ENCODE peak calls at places on chromosome 16, in six cellular contexts. F is heart left ventricle, P is transverse colon, O is testis, R is stomach, B is thyroid gland. W is an unnamed sample.

GRCh38 chr16:14641877-14642276 is 9.1 kb downstream of the BFAR start:
- DNase-seq in B (no peak), P (no peak), R (no peak), F (no peak), O (no peak), W (no peak)

GRCh38 chr16:69105501-69106361 is at the start of gene HAS3:
- DNase-seq in P (peak), O (peak), F (peak), B (peak), R (peak), W (peak)

GRCh38 chr16:75385507-75386152 is 47.7 kb downstream of the CFDP1 start:
- DNase-seq in F (peak), P (no peak), B (no peak), O (no peak), R (no peak), W (peak)

GRCh38 chr16:22386976-22387375 is 12.6 kb upstream of the CDR2 start:
- DNase-seq in B (no peak), F (no peak), R (no peak), O (no peak), P (no peak), W (no peak)

GRCh38 chr16:71555230-71555891 is 21.5 kb downstream of the TAT start:
- DNase-seq in B (no peak), F (no peak), P (no peak), R (no peak), O (no peak), W (no peak)

GRCh38 chr16:56636616-56637413 is 1.7 kb upstream of the MT1A start:
- DNase-seq in B (no peak), P (no peak), R (no peak), F (no peak), O (no peak), W (no peak)

GRCh38 chr16:1176280-1176897 is 23.5 kb downstream of the CACNA1H start:
- DNase-seq in F (no peak), P (no peak), O (no peak), R (no peak), B (no peak), W (no peak)

GRCh38 chr16:4494746-4495490 is 18.7 kb downstream of the HMOX2 start:
- DNase-seq in R (no peak), O (no peak), F (no peak), P (no peak), B (no peak), W (no peak)

GRCh38 chr16:61792194-61792904 is 243.9 kb downstream of the CDH8 start:
- DNase-seq in P (no peak), O (no peak), F (no peak), R (no peak), B (no peak), W (no peak)

GRCh38 chr16:67959520-67959919 is 8.9 kb downstream of the SLC12A4 start:
- DNase-seq in F (peak), O (peak), B (no peak), P (peak), R (no peak), W (no peak)

GRCh38 chr16:78523212-78523995 is 423.9 kb downstream of the WWOX start:
- DNase-seq in P (no peak), R (no peak), F (no peak), O (no peak), B (no peak), W (no peak)

GRCh38 chr16:15538484-15538883 is 104.1 kb downstream of the BMERB1 start:
- DNase-seq in F (no peak), P (no peak), B (no peak), O (no peak), R (no peak), W (no peak)

GRCh38 chr16:72857841-72858594 is 189.9 kb downstream of the ZFHX3 start:
- DNase-seq in O (no peak), B (no peak), F (no peak), R (no peak), P (no peak), W (no peak)
- H3K27ac ChIP-seq in O (peak), B (peak), F (no peak), R (peak), P (peak), W (peak)

GRCh38 chr16:2212362-2213324 is 2.0 kb upstream of the BRICD5 start:
- DNase-seq in F (no peak), R (peak), O (peak), P (no peak), B (peak), W (peak)

GRCh38 chr16:2211923-2212347 is 1.3 kb upstream of the BRICD5 start:
- DNase-seq in F (no peak), B (no peak), P (no peak), O (peak), R (no peak), W (no peak)

GRCh38 chr16:2214721-2214970 is at the start of gene PGP:
- DNase-seq in F (no peak), P (no peak), O (no peak), R (no peak), B (no peak), W (no peak)

GRCh38 chr16:2216330-2216729 is 1.7 kb upstream of the PGP start:
- DNase-seq in F (no peak), O (no peak), R (no peak), B (no peak), P (no peak), W (no peak)

GRCh38 chr16:2213817-2214720 is 571 bp downstream of the PGP start:
- DNase-seq in O (no peak), R (no peak), P (no peak), F (no peak), B (no peak), W (no peak)
- TF ChIP-seq POLR2A in O (no peak), R (no peak), P (no peak), F (no peak), B (no peak), W (no peak)

GRCh38 chr16:27232875-27233605 is 29.7 kb downstream of the KDM8 start:
- DNase-seq in B (no peak), O (no peak), P (no peak), F (no peak), R (no peak), W (no peak)
- H3K27ac ChIP-seq in B (no peak), O (no peak), P (peak), F (no peak), R (no peak), W (no peak)

DNA sequence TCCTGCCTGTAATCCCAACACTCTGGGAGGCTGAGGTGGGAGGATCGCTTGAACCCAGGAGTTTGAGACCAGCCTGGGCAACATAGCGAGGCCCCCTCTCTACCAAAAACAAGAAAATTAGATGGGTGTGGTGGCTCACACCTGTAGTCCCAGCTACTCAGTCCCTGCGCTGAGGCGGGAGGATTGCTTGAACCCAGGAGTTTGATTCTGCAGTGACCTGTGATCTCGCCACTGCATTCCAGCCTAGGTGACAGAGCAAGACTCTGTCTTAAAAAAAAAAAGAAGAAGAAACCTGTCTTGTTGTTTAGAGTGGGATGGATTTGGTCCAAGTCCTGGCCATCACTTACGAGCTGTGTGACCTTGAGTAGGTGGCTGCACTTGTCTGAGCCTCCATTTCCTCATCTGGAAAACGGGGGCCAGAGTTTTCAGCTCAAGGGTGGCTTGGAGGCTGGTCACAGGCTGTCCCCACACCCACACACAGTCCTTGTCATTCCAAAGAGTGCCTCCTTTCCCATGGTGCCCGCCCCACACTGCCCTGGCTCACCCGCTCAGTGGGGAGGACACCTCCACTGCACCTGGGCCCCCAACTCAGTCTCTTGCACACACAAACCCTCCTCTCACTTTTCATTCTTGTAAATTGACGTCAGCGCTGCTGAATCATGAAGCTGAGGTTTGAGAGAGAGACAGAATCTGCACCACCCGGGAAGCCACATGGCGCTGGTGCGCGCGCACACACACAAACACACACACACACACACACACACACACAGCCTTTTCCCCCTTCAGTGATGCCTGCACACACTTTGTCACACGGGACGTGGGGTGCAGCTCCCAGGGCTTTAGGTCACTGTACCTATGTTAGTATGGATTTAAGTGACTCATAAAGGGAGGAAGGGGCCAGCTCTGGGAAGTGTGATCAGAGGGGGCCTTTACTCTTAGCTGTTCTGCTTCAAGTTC is 4.2 kb downstream of the SOCS1 start:
- DNase-seq in O (no peak), B (no peak), R (peak), F (no peak), P (peak), W (no peak)
- TF ChIP-seq POLR2A in O (no peak), B (no peak), R (no peak), F (no peak), P (no peak), W (no peak)

GRCh38 chr16:49128740-49129139 is 152.9 kb downstream of the CBLN1 start:
- DNase-seq in R (no peak), B (no peak), F (no peak), P (no peak), O (no peak), W (no peak)
- H3K27ac ChIP-seq in R (no peak), B (no peak), F (no peak), P (no peak), O (no peak), W (no peak)

DNA sequence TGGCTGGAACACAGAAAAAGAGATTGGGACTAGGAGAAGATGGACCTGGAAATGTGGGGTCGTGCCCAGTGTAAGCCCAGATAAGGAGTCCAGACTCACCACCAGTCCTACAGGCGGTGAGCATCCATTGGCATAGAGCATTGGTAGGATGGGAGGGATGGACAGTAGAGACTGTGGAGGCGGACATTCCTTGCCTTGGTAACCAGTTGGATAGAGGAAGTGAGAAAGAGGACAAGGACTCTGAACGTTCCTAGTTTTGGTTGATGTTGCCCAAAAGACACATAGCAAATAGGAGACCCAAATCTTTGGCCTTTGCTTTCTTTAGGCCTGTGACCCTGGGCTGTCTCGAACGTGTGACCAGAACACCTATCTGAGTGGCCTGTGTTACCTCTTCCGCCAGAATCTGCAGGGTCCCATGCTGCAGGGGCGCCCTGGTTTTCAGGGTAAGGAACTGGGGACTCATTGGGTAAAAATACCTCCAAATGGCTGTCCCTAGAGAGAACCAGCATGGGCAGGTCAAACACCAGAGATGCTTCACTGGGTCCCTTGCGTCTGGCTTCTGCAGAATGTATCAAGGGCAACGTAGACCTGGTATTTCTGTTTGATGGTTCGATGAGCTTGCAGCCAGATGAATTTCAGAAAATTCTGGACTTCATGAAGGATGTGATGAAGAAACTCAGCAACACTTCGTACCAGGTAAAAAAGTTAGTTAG is 6.4 kb downstream of the ITGAL start:
- DNase-seq in B (no peak), R (no peak), O (no peak), F (no peak), P (no peak), W (no peak)
- TF ChIP-seq POLR2A in B (no peak), R (no peak), O (no peak), F (no peak), P (no peak), W (no peak)

GRCh38 chr16:29779474-29779873 is 1.4 kb downstream of the ZG16 start:
- DNase-seq in O (no peak), F (no peak), R (no peak), P (no peak), B (no peak), W (peak)

GRCh38 chr16:29790183-29790948 is at the start of gene KIF22:
- DNase-seq in B (peak), F (peak), R (peak), O (peak), P (peak), W (peak)

GRCh38 chr16:29784157-29784556 is 6.1 kb downstream of the ZG16 start:
- DNase-seq in P (no peak), O (no peak), R (no peak), F (no peak), B (peak), W (no peak)

GRCh38 chr16:29789775-29790182 is 772 bp upstream of the KIF22 start:
- DNase-seq in R (no peak), F (no peak), P (peak), O (peak), B (peak), W (no peak)

GRCh38 chr16:29784901-29785500 is 5.5 kb upstream of the KIF22 start:
- DNase-seq in P (peak), B (peak), O (peak), F (peak), R (peak), W (peak)
- H3K27ac ChIP-seq in P (no peak), B (peak), O (no peak), F (no peak), R (no peak), W (no peak)

GRCh38 chr16:70523013-70523620 is at the start of gene COG4:
- DNase-seq in O (peak), B (peak), P (peak), R (peak), F (peak), W (peak)
- TF ChIP-seq POLR2A in O (no peak), B (no peak), P (no peak), R (no peak), F (no peak), W (no peak)

DNA sequence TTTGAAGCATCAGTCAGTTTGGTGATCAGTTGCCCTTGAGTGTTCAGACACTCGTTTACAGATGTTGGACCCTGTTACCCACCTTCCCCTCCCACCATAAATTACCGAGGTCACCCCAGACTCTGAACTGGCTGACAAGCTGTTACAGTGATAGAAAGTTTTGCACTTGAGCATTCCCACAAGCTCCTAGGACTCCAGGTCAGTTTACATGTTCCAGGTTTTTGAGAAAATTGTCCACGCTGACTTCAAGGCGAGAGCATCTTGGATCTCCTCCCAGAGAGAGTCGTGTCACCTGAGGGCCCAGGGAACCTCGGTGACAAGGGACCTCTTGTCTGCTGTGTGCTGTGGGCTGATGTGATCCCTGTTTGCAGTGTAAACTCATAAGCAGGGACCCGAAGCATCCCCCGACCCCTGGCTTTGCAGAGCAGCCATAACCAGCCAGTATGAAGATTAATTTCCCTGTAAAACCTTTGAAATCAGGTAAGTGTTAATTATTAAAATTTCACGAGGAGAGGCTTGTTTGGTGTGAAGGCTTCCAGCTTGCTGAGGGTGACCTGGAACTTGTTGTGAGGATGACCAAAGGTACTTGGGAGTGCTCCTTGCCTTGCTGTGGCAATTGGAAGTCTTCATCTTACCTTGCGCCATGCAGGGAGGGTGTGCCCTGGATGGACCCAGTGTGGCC is 91.2 kb downstream of the CMIP start:
- DNase-seq in F (no peak), B (no peak), R (no peak), P (no peak), O (no peak), W (no peak)
- H3K27ac ChIP-seq in F (no peak), B (no peak), R (no peak), P (no peak), O (no peak), W (no peak)

GRCh38 chr16:88531931-88532433 is 38.2 kb upstream of the ZC3H18 start:
- DNase-seq in R (no peak), B (no peak), P (no peak), F (no peak), O (no peak), W (peak)
- TF ChIP-seq POLR2A in R (no peak), B (no peak), P (no peak), F (no peak), O (no peak), W (no peak)